ENCODE peak calls at places on chromosome 2, in six cellular contexts. W, N, C, J, G and F are unnamed samples.

GRCh38 chr2:20494246-20494645 is 47.4 kb downstream of the RHOB start:
- DNase-seq in G (no peak), W (no peak), C (no peak), N (no peak), J (no peak), F (peak; percentile 82)

GRCh38 chr2:177255227-177255601 is 9.3 kb downstream of the NFE2L2 start:
- DNase-seq in N (no peak), G (no peak), C (no peak), J (no peak), W (no peak), F (no peak)

GRCh38 chr2:204255469-204255868 is 289.8 kb upstream of the PARD3B start:
- DNase-seq in W (no peak), N (no peak), G (no peak), C (no peak), J (no peak), F (peak; percentile 49)

GRCh38 chr2:117936871-117937428 is 76.9 kb downstream of the CCDC93 start:
- DNase-seq in G (no peak), J (no peak), N (no peak), W (no peak), C (peak; percentile 14), F (no peak)

GRCh38 chr2:194203898-194204297 is 1453.1 kb upstream of the SLC39A10 start:
- DNase-seq in J (no peak), W (peak; percentile 3), C (no peak), N (no peak), G (no peak), F (peak; percentile 28)

GRCh38 chr2:60517441-60517840 is 36.0 kb downstream of the BCL11A start:
- DNase-seq in G (no peak), W (no peak), N (no peak), J (no peak), C (no peak), F (no peak)

GRCh38 chr2:201256001-201256544 is 4.3 kb upstream of the CASP8 start:
- DNase-seq in N (no peak), C (no peak), J (no peak), W (no peak), G (no peak), F (no peak)

GRCh38 chr2:8456149-8457091 is 225.4 kb upstream of the ID2 start:
- DNase-seq in G (peak; percentile 90), C (no peak), N (no peak), W (no peak), J (no peak), F (no peak)

GRCh38 chr2:238974061-238974460 is 126.2 kb downstream of the TWIST2 start:
- DNase-seq in J (no peak), N (no peak), G (no peak), C (no peak), W (no peak), F (peak; percentile 66)

GRCh38 chr2:240412975-240413812 is 22.3 kb upstream of the GPC1 start:
- DNase-seq in N (peak; percentile 58), C (no peak), J (peak; percentile 16), G (no peak), W (no peak), F (no peak)

GRCh38 chr2:147501973-147502372 is 342.9 kb upstream of the ACVR2A start:
- DNase-seq in N (no peak), W (no peak), G (no peak), C (no peak), J (no peak), F (no peak)

GRCh38 chr2:129930451-129930850 is 49.0 kb upstream of the RAB6C start:
- DNase-seq in J (no peak), N (no peak), C (no peak), W (no peak), G (no peak), F (no peak)

GRCh38 chr2:189370719-189371118 is 70.6 kb upstream of the WDR75 start:
- DNase-seq in C (no peak), J (no peak), N (no peak), G (no peak), W (no peak), F (no peak)

GRCh38 chr2:147325955-147326354 is 518.9 kb upstream of the ACVR2A start:
- DNase-seq in W (no peak), N (no peak), J (no peak), C (no peak), G (no peak), F (no peak)

GRCh38 chr2:118495278-118495677 is 352.2 kb downstream of the EN1 start:
- DNase-seq in C (no peak), N (no peak), G (no peak), W (no peak), J (no peak), F (no peak)

GRCh38 chr2:84849271-84849952 is 31.5 kb downstream of the TRABD2A start:
- DNase-seq in G (peak; percentile 74), W (no peak), J (no peak), C (no peak), N (no peak), F (peak; percentile 64)

DNA sequence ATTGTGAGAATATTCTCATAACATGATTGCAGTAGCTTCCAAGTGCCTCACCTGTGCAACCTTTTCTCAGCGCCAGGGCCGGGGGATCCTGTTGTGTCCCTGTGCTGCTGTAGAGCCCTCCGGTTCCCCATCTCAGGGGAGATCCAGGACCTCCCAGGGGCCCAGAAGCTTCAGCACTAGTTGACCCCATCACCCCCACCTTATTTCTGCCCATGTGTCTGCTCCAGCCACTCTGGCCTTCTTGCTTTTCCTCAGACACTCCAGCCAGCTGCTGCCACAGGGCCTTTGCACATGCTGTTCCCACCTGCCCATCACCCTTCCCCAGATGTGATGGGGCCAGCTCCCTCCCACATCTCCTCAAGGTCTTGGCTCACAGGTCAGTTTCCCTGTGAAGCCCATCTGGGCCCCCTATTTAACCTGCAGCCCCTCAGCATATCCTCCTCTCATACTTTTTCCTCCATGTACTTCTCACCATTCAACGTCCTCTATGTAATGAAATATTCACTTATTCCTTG is 226.5 kb downstream of the SEPTIN10 start:
- DNase-seq in W (no peak), N (peak; percentile 33), G (no peak), C (no peak), J (no peak), F (no peak)
- H3K4me1 ChIP-seq in W (no peaks in the 10 kb centered on the region), N (peaks cover 23% of the 10 kb centered on the region), G (no peaks in the 10 kb centered on the region), C (peaks cover 24% of the 10 kb centered on the region), J (no peaks in the 10 kb centered on the region), F (peaks cover 10% of the 10 kb centered on the region)

GRCh38 chr2:101738649-101739048 is 41.1 kb downstream of the MAP4K4 start:
- DNase-seq in C (no peak), G (no peak), W (no peak), N (no peak), J (no peak), F (no peak)

GRCh38 chr2:101744832-101745231 is 47.3 kb downstream of the MAP4K4 start:
- DNase-seq in C (no peak), J (no peak), N (no peak), G (no peak), W (no peak), F (no peak)

GRCh38 chr2:101743288-101743687 is 45.8 kb downstream of the MAP4K4 start:
- DNase-seq in G (no peak), C (no peak), J (no peak), W (no peak), N (no peak), F (no peak)

GRCh38 chr2:101740555-101740964 is 43.1 kb downstream of the MAP4K4 start:
- DNase-seq in G (no peak), N (no peak), J (no peak), W (no peak), C (no peak), F (no peak)

GRCh38 chr2:101741775-101742520 is 44.4 kb downstream of the MAP4K4 start:
- DNase-seq in N (no peak), J (no peak), G (no peak), C (no peak), W (no peak), F (no peak)
- H3K4me1 ChIP-seq in N (peaks cover 83% of the 10 kb centered on the region), J (peaks cover 64% of the 10 kb centered on the region), G (peaks cover 64% of the 10 kb centered on the region), C (peaks cover 72% of the 10 kb centered on the region), W (peaks cover 76% of the 10 kb centered on the region), F (peaks cover 40% of the 10 kb centered on the region)

DNA sequence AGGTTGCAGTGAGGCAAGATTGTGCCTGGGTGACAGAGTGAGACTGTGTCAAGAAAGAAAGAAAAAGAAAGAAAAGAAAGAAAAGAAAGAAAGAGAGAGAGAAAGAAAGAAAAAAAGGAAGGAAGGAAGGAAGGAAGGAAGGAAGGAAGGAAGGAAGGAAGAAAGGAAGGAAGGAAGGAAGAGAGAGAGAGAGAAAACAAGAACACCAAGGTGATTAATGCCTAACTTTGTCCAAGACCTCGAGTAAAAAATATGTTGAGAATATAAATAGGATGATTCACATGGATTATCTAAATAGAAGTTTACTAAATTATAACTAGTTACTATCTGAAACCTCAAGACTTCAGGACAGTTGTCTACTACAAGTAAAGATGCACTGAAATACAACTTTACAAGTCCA is 7.2 kb downstream of the PECR start:
- DNase-seq in C (no peak), G (no peak), N (no peak), J (no peak), W (no peak), F (no peak)
- H3K4me1 ChIP-seq in C (no peaks in the 10 kb centered on the region), G (peaks cover 24% of the 10 kb centered on the region), N (no peaks in the 10 kb centered on the region), J (peaks cover 43% of the 10 kb centered on the region), W (peaks cover 36% of the 10 kb centered on the region), F (peaks cover 32% of the 10 kb centered on the region)

GRCh38 chr2:158134055-158134454 is 32.4 kb downstream of the UPP2 start:
- DNase-seq in G (no peak), C (no peak), J (no peak), W (no peak), N (no peak), F (no peak)

GRCh38 chr2:158130832-158131473 is 29.3 kb downstream of the UPP2 start:
- DNase-seq in N (no peak), G (no peak), J (no peak), W (peak; percentile 84), C (no peak), F (no peak)

GRCh38 chr2:158134655-158135054 is 33.0 kb downstream of the UPP2 start:
- DNase-seq in C (no peak), W (no peak), J (peak; percentile 34), G (no peak), N (no peak), F (no peak)

GRCh38 chr2:158131483-158131912 is 29.8 kb downstream of the UPP2 start:
- DNase-seq in W (no peak), G (no peak), C (no peak), J (no peak), N (no peak), F (no peak)

DNA sequence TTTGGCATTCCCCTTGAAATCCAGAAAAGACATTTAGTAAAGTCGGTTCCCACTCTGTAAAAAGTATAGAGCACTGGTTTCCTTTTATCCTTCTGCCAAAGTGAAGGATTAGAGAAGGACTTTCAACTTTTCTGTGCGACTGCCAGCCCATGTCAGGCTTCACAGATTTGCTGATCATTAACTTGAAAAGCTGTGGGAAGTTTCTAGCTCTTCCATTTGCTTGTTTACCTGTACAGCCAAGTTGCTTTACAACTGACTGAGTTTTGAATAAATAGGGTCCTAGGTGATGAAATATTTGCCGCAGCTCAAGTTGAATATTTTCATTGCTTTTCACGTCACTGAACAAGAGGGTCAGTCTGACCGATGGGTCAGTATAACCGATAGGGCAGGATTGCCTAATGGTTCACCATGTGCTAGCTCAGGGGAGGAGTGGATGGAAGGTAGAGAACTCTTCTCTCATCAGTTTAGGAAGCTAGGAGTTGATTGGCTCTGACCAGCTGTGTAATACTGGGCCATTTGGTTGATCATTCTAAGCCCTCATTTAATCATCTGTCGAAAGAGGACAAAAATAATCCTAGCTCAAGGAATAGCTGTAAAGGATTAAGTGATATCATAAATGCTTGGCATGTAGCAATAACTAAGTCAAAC is 30.4 kb downstream of the UPP2 start:
- DNase-seq in J (peak; percentile 33), N (no peak), G (no peak), W (peak; percentile 43), C (no peak), F (no peak)
- H3K4me1 ChIP-seq in J (peaks cover 45% of the 10 kb centered on the region), N (no peaks in the 10 kb centered on the region), G (no peaks in the 10 kb centered on the region), W (peaks cover 45% of the 10 kb centered on the region), C (no peaks in the 10 kb centered on the region), F (peaks cover 15% of the 10 kb centered on the region)